ENCODE peak calls at places on chromosomes 1 and 21, in six cellular contexts. O is prostate gland; A is EL; W is T-cell; I is stimulated activated CD4-positive, alpha-beta T cell treated with anti-CD3 and anti-CD28 coated beads, TNF-alpha, amount 100 ng/mL, for 4 hours; G is AML-193. D is an unnamed sample.

GRCh38 chr1:24643362-24644346 is 552 bp downstream of the SRRM1 start:
- DNase-seq in O (peak; percentile 10), A (peak; percentile 20), W (no peak), I (no peak), G (peak; percentile 18), D (no peak)

GRCh38 chr1:91883470-91883869 is 2.5 kb downstream of the TGFBR3 start:
- DNase-seq in O (no peak), A (peak; percentile 53), W (no peak), I (no peak), G (peak; percentile 31), D (peak; percentile 43)

GRCh38 chr1:28890435-28890834 is 23.9 kb upstream of the EPB41 start:
- DNase-seq in O (no peak), A (no peak), W (no peak), I (no peak), G (no peak), D (no peak)

GRCh38 chr1:43348809-43349593 is 9.8 kb upstream of the CDC20 start:
- DNase-seq in O (peak; percentile 87), A (peak; percentile 66), W (peak; percentile 29), I (no peak), G (no peak), D (no peak)

GRCh38 chr1:1081311-1082238 is 7.5 kb upstream of the RNF223 start:
- DNase-seq in O (no peak), A (no peak), W (no peak), I (no peak), G (no peak), D (no peak)

GRCh38 chr1:206814716-206815341 is 42.5 kb upstream of the IL10 start:
- DNase-seq in O (no peak), A (peak; percentile 67), W (no peak), I (no peak), G (no peak), D (no peak)

GRCh38 chr1:29330089-29330488 is 93.8 kb downstream of the PTPRU start:
- DNase-seq in O (no peak), A (no peak), W (no peak), I (no peak), G (no peak), D (no peak)

GRCh38 chr1:196209983-196210382 is 398.3 kb downstream of the KCNT2 start:
- DNase-seq in O (no peak), A (peak; percentile 2), W (no peak), I (no peak), G (no peak), D (peak; percentile 78)

GRCh38 chr1:12014141-12014981 is 4.9 kb upstream of the MIIP start:
- DNase-seq in O (no peak), A (peak; percentile 62), W (no peak), I (no peak), G (no peak), D (no peak)

GRCh38 chr1:37865348-37866119 is 6.1 kb upstream of the MTF1 start:
- DNase-seq in O (no peak), A (peak; percentile 61), W (no peak), I (no peak), G (no peak), D (no peak)

GRCh38 chr1:233945573-233945972 is 41.1 kb downstream of the SLC35F3 start:
- DNase-seq in O (no peak), A (no peak), W (no peak), I (no peak), G (no peak), D (no peak)

GRCh38 chr1:64223329-64224151 is 20.1 kb downstream of the UBE2U start:
- DNase-seq in O (no peak), A (peak; percentile 92), W (no peak), I (no peak), G (peak; percentile 15), D (peak; percentile 42)

GRCh38 chr1:186139706-186140105 is 235.3 kb downstream of the TPR start:
- DNase-seq in O (no peak), A (peak; percentile 69), W (no peak), I (no peak), G (no peak), D (peak; percentile 82)

GRCh38 chr21:16040601-16041000 is 310.8 kb downstream of the USP25 start:
- DNase-seq in O (no peak), A (peak; percentile 41), W (no peak), I (no peak), G (no peak), D (peak; percentile 4)

GRCh38 chr1:17912491-17912890 is 157.4 kb downstream of the ACTL8 start:
- DNase-seq in O (no peak), A (no peak), W (no peak), I (no peak), G (no peak), D (no peak)

GRCh38 chr1:34872133-34872503 is 12.6 kb upstream of the SMIM12 start:
- DNase-seq in O (no peak), A (no peak), W (no peak), I (no peak), G (no peak), D (no peak)

GRCh38 chr1:227273557-227273956 is 44.7 kb downstream of the CDC42BPA start:
- DNase-seq in O (no peak), A (no peak), W (no peak), I (no peak), G (no peak), D (no peak)

GRCh38 chr1:152539901-152540300 is 25.6 kb downstream of the CRCT1 start:
- DNase-seq in O (no peak), A (no peak), W (no peak), I (no peak), G (no peak), D (no peak)

GRCh38 chr21:39051561-39051949 is 131.7 kb downstream of the PSMG1 start:
- DNase-seq in O (no peak), A (peak; percentile 89), W (no peak), I (no peak), G (no peak), D (no peak)

GRCh38 chr1:13808729-13809131 is 108.7 kb downstream of the PRDM2 start:
- DNase-seq in O (no peak), A (peak; percentile 43), W (no peak), I (no peak), G (no peak), D (peak; percentile 24)

GRCh38 chr1:191624044-191624443 is 534.2 kb upstream of the RGS18 start:
- DNase-seq in O (no peak), A (no peak), W (no peak), I (no peak), G (no peak), D (no peak)